ENCODE peak calls at places on chromosome 7, in nine cellular contexts. H is H9; Z is amygdala; B is activated T-cell treated with anti-CD3 and anti-CD28 coated beads for 48 hours; P is epithelial cell of prostate; J is neural progenitor cell; R is B cell; K is activated T-helper 1 cell treated with anti-CD3 and anti-CD28 coated beads, Interleukin-12 subunit alpha, Interleukin-12 subunit beta, Interleukin-2, Interleukin-4 antibody, amounts not matched to agents 30 ng/mL and 10 ng/mL and 1 ng/mL, durations not matched to agents 14 hours and 24 hours and 36 hours; A is stimulated activated CD8-positive, alpha-beta memory T cell treated with anti-CD3 and anti-CD28 coated beads, Interleukin-15, amount 100 ng/mL, for 24 hours. U is an unnamed sample.

GRCh38 chr7:77903597-77903996 is 105.0 kb downstream of the PHTF2 start:
- DNase-seq in B (no peak), K (no peak), Z (no peak), P (no peak), H (peak), R (peak), A (no peak), J (no peak), U (no peak)

GRCh38 chr7:91062713-91063112 is 201.5 kb upstream of the FZD1 start:
- DNase-seq in B (no peak), H (no peak), R (no peak), Z (no peak), A (no peak), J (no peak), K (no peak), P (no peak), U (no peak)

GRCh38 chr7:80611353-80611752 is 27.1 kb upstream of the CD36 start:
- DNase-seq in K (no peak), R (no peak), B (no peak), A (no peak), Z (no peak), H (no peak), P (no peak), J (no peak), U (no peak)

GRCh38 chr7:87570178-87570577 is 30.5 kb downstream of the ABCB1 start:
- DNase-seq in Z (no peak), A (no peak), P (peak), J (no peak), B (no peak), R (no peak), H (no peak), K (no peak), U (peak)

GRCh38 chr7:82851126-82851525 is 311.6 kb downstream of the PCLO start:
- DNase-seq in B (no peak), Z (no peak), R (no peak), J (no peak), H (no peak), A (no peak), P (no peak), K (no peak), U (no peak)

GRCh38 chr7:262251-262572 is 27.8 kb upstream of the FOXL3 start:
- DNase-seq in P (no peak), K (no peak), A (no peak), B (no peak), R (no peak), Z (no peak), H (no peak), J (no peak), U (no peak)

GRCh38 chr7:25862254-25862992 is 289.6 kb upstream of the NFE2L3 start:
- DNase-seq in K (peak), H (peak), J (peak), B (peak), Z (no peak), P (peak), A (peak), R (peak), U (peak)

GRCh38 chr7:35371221-35371620 is 117.3 kb upstream of the TBX20 start:
- DNase-seq in B (no peak), J (no peak), A (no peak), K (no peak), R (no peak), P (no peak), H (no peak), Z (no peak), U (no peak)

GRCh38 chr7:11341285-11341944 is 367.7 kb downstream of the PHF14 start:
- DNase-seq in B (no peak), R (no peak), P (no peak), Z (no peak), K (no peak), J (peak), H (no peak), A (no peak), U (peak)

GRCh38 chr7:84187087-84187805 is 7.3 kb downstream of the SEMA3A start:
- DNase-seq in K (no peak), P (no peak), A (no peak), B (no peak), R (no peak), H (no peak), J (no peak), Z (no peak), U (peak)

GRCh38 chr7:20352573-20353304 is 22.0 kb downstream of the ITGB8 start:
- DNase-seq in H (no peak), J (no peak), P (peak), K (no peak), R (no peak), A (no peak), B (no peak), Z (no peak), U (peak)

GRCh38 chr7:20440472-20441105 is 109.9 kb downstream of the ITGB8 start:
- DNase-seq in Z (no peak), P (no peak), B (peak), J (peak), A (no peak), R (no peak), H (peak), K (no peak), U (peak)

GRCh38 chr7:92456241-92456640 is 9.0 kb downstream of the GATAD1 start:
- DNase-seq in K (no peak), H (no peak), B (no peak), P (no peak), Z (no peak), A (no peak), J (no peak), R (no peak), U (no peak)

GRCh38 chr7:103915958-103916357 is 73.5 kb downstream of the RELN start:
- DNase-seq in R (no peak), P (no peak), A (no peak), Z (no peak), K (no peak), B (no peak), H (no peak), J (no peak), U (no peak)

GRCh38 chr7:64874114-64874513 is 29.0 kb upstream of the ZNF273 start:
- DNase-seq in P (no peak), R (no peak), J (no peak), B (no peak), H (no peak), K (no peak), A (no peak), Z (no peak), U (no peak)